ENCODE peak calls at places on chromosomes 6 and 20, in five cellular contexts. Y, D, W, Q and G are unnamed samples.

GRCh38 chr6:95280690-95281273 is 296.6 kb upstream of the MANEA start:
- ATAC-seq in Q (peak), D (no peak), Y (no peak), W (no peak), G (no peak)

GRCh38 chr20:33277471-33278441 is 5.3 kb upstream of the BPIFB1 start:
- ATAC-seq in Y (no peak), D (no peak), W (no peak), Q (no peak), G (no peak)

GRCh38 chr6:31005249-31006020 is 4.8 kb upstream of the MUC22 start:
- ATAC-seq in W (peak), Q (no peak), Y (peak), D (peak), G (no peak)

GRCh38 chr6:18491303-18492090 is 104.3 kb downstream of the RNF144B start:
- ATAC-seq in W (no peak), Y (no peak), D (no peak), Q (no peak), G (no peak)

GRCh38 chr6:21604081-21604480 is 10.5 kb downstream of the SOX4 start:
- ATAC-seq in D (no peak), Q (no peak), W (no peak), Y (no peak), G (no peak)

GRCh38 chr6:68226460-68226859 is 408.6 kb upstream of the ADGRB3 start:
- ATAC-seq in Y (no peak), W (no peak), Q (no peak), D (no peak), G (no peak)

GRCh38 chr6:21609881-21610329 is 16.4 kb downstream of the SOX4 start:
- ATAC-seq in D (no peak), Y (no peak), W (no peak), Q (no peak), G (no peak)

GRCh38 chr6:118992186-118992795 is 57.3 kb upstream of the MCM9 start:
- ATAC-seq in W (no peak), D (no peak), Q (no peak), Y (no peak), G (no peak)

GRCh38 chr20:17987988-17988387 is 19.2 kb downstream of the MGME1 start:
- ATAC-seq in Q (no peak), D (no peak), W (no peak), Y (no peak), G (no peak)

GRCh38 chr6:149380523-149380922 is 19.5 kb upstream of the SUMO4 start:
- ATAC-seq in Q (no peak), D (no peak), W (no peak), Y (no peak), G (no peak)

GRCh38 chr20:5989539-5989938 is 39.1 kb downstream of the MCM8 start:
- ATAC-seq in W (no peak), Y (no peak), D (no peak), Q (peak), G (no peak)

GRCh38 chr20:24432057-24432456 is 37.4 kb upstream of the SYNDIG1 start:
- ATAC-seq in Q (no peak), W (no peak), Y (no peak), D (no peak), G (no peak)

GRCh38 chr6:79034865-79035264 is 43.2 kb downstream of the PHIP start:
- ATAC-seq in Y (no peak), Q (no peak), D (no peak), W (no peak), G (no peak)

GRCh38 chr6:143027058-143027457 is 33.6 kb upstream of the AIG1 start:
- ATAC-seq in Q (peak), W (no peak), D (peak), Y (peak), G (no peak)

GRCh38 chr6:166938150-166938549 is 18.2 kb downstream of the RNASET2 start:
- ATAC-seq in Q (no peak), Y (no peak), D (no peak), W (no peak), G (no peak)

GRCh38 chr6:32432050-32432450 is 7.6 kb upstream of the HLA-DRA start:
- ATAC-seq in Y (no peak), Q (no peak), W (no peak), D (no peak), G (no peak)

GRCh38 chr20:50434653-50435396 is 75.4 kb upstream of the PTPN1 start:
- ATAC-seq in Y (no peak), D (no peak), Q (no peak), W (no peak), G (peak)